ENCODE peak calls at places on chromosomes 7 and 10, in nine cellular contexts. W is astrocyte of the cerebellum, I is frontal cortex, E is left cardiac atrium, S is EL, Y is NCI-H82, K is HEK293T, J is astrocyte of the spinal cord, R is NCI-H2171 treated with DMSO at 0.1 percent for 48 hours. T is an unnamed sample.

GRCh38 chr7:4683884-4684565 is 1.9 kb downstream of the FOXK1 start:
- DNase-seq in J (peak; percentile 63), E (peak; percentile 70), Y (peak; percentile 29), K (no peak), S (peak; percentile 79), I (no peak), W (no peak), R (no peak), T (peak; percentile 25)

GRCh38 chr10:7659560-7659959 is 7.2 kb downstream of the ITIH5 start:
- DNase-seq in S (peak; percentile 27), K (no peak), R (no peak), E (no peak), J (no peak), I (no peak), Y (no peak), W (no peak), T (no peak)

GRCh38 chr7:64890761-64891666 is 12.1 kb upstream of the ZNF273 start:
- DNase-seq in S (no peak), J (no peak), Y (no peak), I (peak; percentile 14), W (no peak), K (no peak), R (no peak), E (no peak), T (no peak)

GRCh38 chr7:30923774-30924413 is 12.2 kb downstream of the AQP1 start:
- DNase-seq in Y (no peak), K (no peak), S (no peak), I (no peak), E (no peak), R (no peak), J (no peak), W (no peak), T (no peak)

GRCh38 chr10:59713196-59713821 is 3.7 kb upstream of the SLC16A9 start:
- DNase-seq in E (no peak), R (no peak), Y (no peak), I (no peak), J (no peak), S (no peak), K (no peak), W (no peak), T (no peak)

GRCh38 chr7:87231243-87231642 is 11.7 kb upstream of the TMEM243 start:
- DNase-seq in Y (peak; percentile 15), W (no peak), E (peak; percentile 29), I (no peak), S (no peak), R (no peak), J (no peak), K (no peak), T (no peak)

GRCh38 chr7:24821045-24821853 is 64.0 kb upstream of the GSDME start:
- DNase-seq in E (peak; percentile 66), W (peak; percentile 73), J (peak; percentile 94), S (peak; percentile 97), K (peak; percentile 29), I (no peak), R (no peak), Y (peak; percentile 15), T (peak; percentile 67)

GRCh38 chr10:93916257-93917063 is 22.7 kb downstream of the SLC35G1 start:
- DNase-seq in Y (peak; percentile 55), J (peak; percentile 61), I (no peak), R (peak; percentile 29), K (peak; percentile 49), E (no peak), W (peak; percentile 49), S (peak; percentile 36), T (no peak)

GRCh38 chr10:18689498-18689897 is 30.3 kb downstream of the ARL5B start:
- DNase-seq in W (peak; percentile 36), E (no peak), Y (peak; percentile 9), S (no peak), R (peak; percentile 8), J (peak; percentile 55), I (no peak), K (peak; percentile 8), T (no peak)

GRCh38 chr10:27838291-27838690 is 92.7 kb upstream of the MKX start:
- DNase-seq in J (peak; percentile 20), W (peak; percentile 40), K (no peak), Y (no peak), S (peak; percentile 2), E (no peak), R (no peak), I (no peak), T (no peak)

T was measured in memory B cell.